ENCODE peak calls at places on chromosomes 13 and 19, in six cellular contexts. N, Z, R, K, X and U are unnamed samples.

GRCh38 chr13:101053289-101053688 is 363.0 kb downstream of the NALCN start:
- DNase-seq in N (no peak), X (no peak), R (no peak), Z (no peak), K (no peak), U (no peak)

GRCh38 chr19:9406798-9407352 is 28.5 kb downstream of the ZNF266 start:
- DNase-seq in N (peak), X (peak), R (peak), K (peak), Z (peak), U (no peak)

GRCh38 chr19:38989066-38989605 is 13.6 kb upstream of the FBXO17 start:
- DNase-seq in K (no peak), R (no peak), Z (peak), N (no peak), X (no peak), U (no peak)

GRCh38 chr13:92225861-92226260 is 827.4 kb downstream of the GPC5 start:
- DNase-seq in N (no peak), K (peak), Z (no peak), X (no peak), R (no peak), U (peak)

GRCh38 chr13:44379885-44380284 is 6.3 kb downstream of the SERP2 start:
- DNase-seq in N (no peak), Z (no peak), R (no peak), X (no peak), K (no peak), U (no peak)

GRCh38 chr13:50598338-50598737 is 245.2 kb downstream of the DLEU7 start:
- DNase-seq in R (no peak), N (no peak), Z (no peak), K (no peak), X (no peak), U (no peak)

GRCh38 chr13:27638521-27638920 is 16.8 kb downstream of the POLR1D start:
- DNase-seq in N (no peak), K (no peak), R (no peak), X (no peak), Z (no peak), U (no peak)

GRCh38 chr19:656751-657559 is 6.1 kb downstream of the RNF126 start:
- DNase-seq in N (no peak), Z (no peak), K (no peak), R (no peak), X (no peak), U (no peak)

GRCh38 chr13:70339738-70340137 is 231.5 kb upstream of the KLHL1 start:
- DNase-seq in K (no peak), N (no peak), R (no peak), X (no peak), Z (no peak), U (peak)

GRCh38 chr13:98411617-98412310 is 165.1 kb downstream of the STK24 start:
- DNase-seq in Z (no peak), K (no peak), R (peak), N (peak), X (no peak), U (peak)

GRCh38 chr13:98368019-98368418 is 190.9 kb upstream of the RNF113B start:
- DNase-seq in X (no peak), N (no peak), Z (peak), R (peak), K (no peak), U (peak)

GRCh38 chr19:55228403-55229031 is at the start of gene TMEM86B:
- DNase-seq in R (no peak), N (no peak), X (no peak), Z (no peak), K (no peak), U (no peak)

GRCh38 chr13:34019870-34020269 is 201.9 kb downstream of the RFC3 start:
- DNase-seq in R (no peak), N (no peak), X (no peak), Z (no peak), K (no peak), U (no peak)

GRCh38 chr19:31256601-31256990 is 92.6 kb downstream of the TSHZ3 start:
- DNase-seq in R (no peak), X (no peak), Z (no peak), N (no peak), K (no peak), U (no peak)

GRCh38 chr19:38736413-38737280 is 7.6 kb downstream of the CAPN12 start:
- DNase-seq in Z (no peak), N (peak), R (no peak), K (no peak), X (no peak), U (no peak)

GRCh38 chr19:33273881-33274662 is 28.3 kb downstream of the CEBPA start:
- DNase-seq in Z (peak), X (peak), R (peak), K (peak), N (no peak), U (peak)

GRCh38 chr19:55253842-55254624 is 4.8 kb downstream of the PPP6R1 start:
- DNase-seq in R (no peak), X (no peak), K (peak), Z (no peak), N (no peak), U (peak)

GRCh38 chr19:41997121-41997850 is 3.3 kb upstream of the ATP1A3 start:
- DNase-seq in R (no peak), X (peak), K (no peak), Z (no peak), N (peak), U (peak)

GRCh38 chr13:34358811-34359513 is 541.0 kb downstream of the RFC3 start:
- DNase-seq in Z (peak), K (no peak), R (no peak), X (no peak), N (no peak), U (no peak)

GRCh38 chr19:6616011-6616410 is 25.1 kb upstream of the CD70 start:
- DNase-seq in X (no peak), Z (no peak), N (no peak), K (no peak), R (peak), U (no peak)

GRCh38 chr13:96925869-96926628 is 68.2 kb downstream of the OXGR1 start:
- DNase-seq in K (no peak), R (no peak), X (no peak), Z (no peak), N (no peak), U (no peak)

GRCh38 chr13:36736119-36736726 is 62.4 kb downstream of the SERTM1 start:
- DNase-seq in K (peak), X (peak), R (peak), N (no peak), Z (peak), U (peak)

GRCh38 chr13:41809962-41810361 is 150.9 kb downstream of the VWA8 start:
- DNase-seq in Z (no peak), K (no peak), R (no peak), X (no peak), N (no peak), U (peak)

GRCh38 chr19:1324792-1325567 is 39.3 kb downstream of the EFNA2 start:
- DNase-seq in X (peak), Z (peak), R (peak), K (no peak), N (peak), U (peak)

GRCh38 chr13:110334256-110334655 is 27.2 kb downstream of the COL4A2 start:
- DNase-seq in Z (no peak), R (no peak), X (no peak), N (no peak), K (no peak), U (no peak)

GRCh38 chr19:31110331-31110730 is 238.9 kb downstream of the TSHZ3 start:
- DNase-seq in R (no peak), Z (peak), N (peak), X (no peak), K (no peak), U (no peak)

GRCh38 chr19:23420824-23421223 is 25.6 kb upstream of the ZNF91 start:
- DNase-seq in N (no peak), X (no peak), Z (no peak), K (no peak), R (no peak), U (no peak)

GRCh38 chr13:33204130-33204927 is 81.2 kb downstream of the STARD13 start:
- DNase-seq in X (peak), K (no peak), Z (peak), R (no peak), N (peak), U (no peak)

GRCh38 chr13:80214521-80214941 is 126.4 kb downstream of the SPRY2 start:
- DNase-seq in N (no peak), X (no peak), R (no peak), K (no peak), Z (peak), U (no peak)

GRCh38 chr19:13133241-13133870 is 15.3 kb downstream of the NACC1 start:
- DNase-seq in Z (no peak), K (no peak), N (no peak), R (peak), X (no peak), U (no peak)

GRCh38 chr19:2050349-2050990 is 574 bp downstream of the MKNK2 start:
- DNase-seq in R (no peak), X (no peak), K (no peak), N (peak), Z (no peak), U (no peak)

GRCh38 chr13:109725995-109726637 is 60.3 kb downstream of the IRS2 start:
- DNase-seq in R (no peak), K (no peak), X (no peak), N (no peak), Z (no peak), U (no peak)